ENCODE peak calls at places on chromosome 10, in six cellular contexts. X, K, G, L, Q and H are unnamed samples.

GRCh38 chr10:124164252-124164651 is 70.9 kb upstream of the CHST15 start:
- DNase-seq in X (no peak), K (no peak), G (no peak), L (no peak), Q (no peak), H (no peak)

GRCh38 chr10:35890061-35890969 is 248.2 kb upstream of the FZD8 start:
- DNase-seq in X (no peak), K (no peak), G (no peak), L (no peak), Q (no peak), H (no peak)

GRCh38 chr10:42836771-42837468 is 54.3 kb downstream of the BMS1 start:
- DNase-seq in X (peak; percentile 82), K (peak; percentile 3), G (no peak), L (no peak), Q (no peak), H (no peak)

GRCh38 chr10:6345404-6345803 is 142.7 kb downstream of the PFKFB3 start:
- DNase-seq in X (no peak), K (no peak), G (no peak), L (no peak), Q (no peak), H (no peak)

GRCh38 chr10:43048301-43049051 is 28.4 kb upstream of the RET start:
- DNase-seq in X (peak; percentile 24), K (no peak), G (no peak), L (no peak), Q (no peak), H (no peak)

GRCh38 chr10:114815751-114816150 is 5.8 kb upstream of the FHIP2A start:
- DNase-seq in X (no peak), K (no peak), G (no peak), L (no peak), Q (no peak), H (no peak)

GRCh38 chr10:73469579-73469978 is 26.2 kb downstream of the PPP3CB start:
- DNase-seq in X (no peak), K (no peak), G (no peak), L (no peak), Q (no peak), H (no peak)

GRCh38 chr10:13815766-13816165 is 229.0 kb downstream of the PRPF18 start:
- DNase-seq in X (no peak), K (no peak), G (no peak), L (no peak), Q (no peak), H (no peak)

GRCh38 chr10:10332786-10333185 is 684.9 kb upstream of the CELF2 start:
- DNase-seq in X (no peak), K (no peak), G (no peak), L (no peak), Q (no peak), H (no peak)

GRCh38 chr10:1643161-1643910 is 94.0 kb downstream of the ADARB2 start:
- DNase-seq in X (no peak), K (peak; percentile 5), G (peak; percentile 52), L (peak; percentile 53), Q (peak; percentile 29), H (no peak)

GRCh38 chr10:76430330-76430729 is 998.9 kb downstream of the LRMDA start:
- DNase-seq in X (no peak), K (no peak), G (no peak), L (no peak), Q (no peak), H (no peak)

GRCh38 chr10:111129348-111129747 is 52.5 kb downstream of the ADRA2A start:
- DNase-seq in X (no peak), K (no peak), G (no peak), L (no peak), Q (no peak), H (no peak)

GRCh38 chr10:133239990-133240389 is 2.3 kb downstream of the VENTX start:
- DNase-seq in X (no peak), K (no peak), G (no peak), L (no peak), Q (no peak), H (no peak)

GRCh38 chr10:33301097-33301789 is 33.2 kb downstream of the NRP1 start:
- DNase-seq in X (no peak), K (no peak), G (no peak), L (no peak), Q (no peak), H (no peak)

GRCh38 chr10:78968960-78969359 is 99.8 kb upstream of the ZMIZ1 start:
- DNase-seq in X (no peak), K (no peak), G (no peak), L (no peak), Q (no peak), H (no peak)
- TF ChIP-seq GABPA in X (no peak), K (no peak), G (no peak), L (no peak), Q (no peak), H (no peak)

DNA sequence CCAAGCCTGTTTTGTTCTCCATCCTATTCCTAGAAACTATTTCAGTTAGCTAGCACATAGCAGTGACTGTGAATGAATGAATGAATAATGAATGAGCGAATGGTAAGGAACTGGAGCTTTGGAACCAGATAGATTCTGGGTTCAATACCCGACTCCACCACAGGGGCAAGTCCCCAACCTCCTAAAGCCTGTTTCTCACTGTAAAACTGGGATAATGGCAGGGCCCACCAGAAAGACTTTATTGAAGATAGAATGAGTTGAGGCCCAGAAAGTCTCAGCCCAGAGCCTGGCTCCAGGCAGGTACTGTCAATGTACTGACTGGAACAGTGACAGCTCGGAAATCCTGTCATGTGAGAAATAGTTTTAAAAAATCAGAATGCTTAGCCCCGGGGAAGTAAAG is 1.1 kb upstream of the CDH23 start:
- DNase-seq in X (peak; percentile 49), K (no peak), G (no peak), L (no peak), Q (no peak), H (no peak)
- TF ChIP-seq CTCF in X (no peak), K (no peak), G (no peak), L (no peak), Q (peak; percentile 28), H (no peak)

GRCh38 chr10:12350925-12351324 is 1.6 kb downstream of the CAMK1D start:
- DNase-seq in X (no peak), K (no peak), G (no peak), L (no peak), Q (no peak), H (no peak)
- TF ChIP-seq GABPA in X (no peak), K (no peak), G (no peak), L (no peak), Q (no peak), H (no peak)

GRCh38 chr10:24952701-24953349 is 419 bp upstream of the PRTFDC1 start:
- DNase-seq in X (peak; percentile 87), K (no peak), G (peak; percentile 64), L (no peak), Q (no peak), H (no peak)
- TF ChIP-seq CTCF in X (peak; percentile 32), K (no peak), G (peak; percentile 35), L (peak; percentile 53), Q (peak; percentile 30), H (no peak)